ENCODE peak calls at places on chromosomes 2 and 18, in six cellular contexts. B is retina, C is IMR-90, V is hypothalamus, X is LoVo, H is astrocyte of the spinal cord. P is an unnamed sample.

GRCh38 chr2:38728694-38729093 is 22.5 kb downstream of the SRSF7 start:
- DNase-seq in B (no peak), C (no peak), V (no peak), X (no peak), H (no peak), P (no peak)

GRCh38 chr2:18559531-18559930 is 922 bp downstream of the RDH14 start:
- DNase-seq in B (peak), C (no peak), V (no peak), X (no peak), H (no peak), P (no peak)

GRCh38 chr2:207133862-207134519 is 31.8 kb downstream of the KLF7 start:
- DNase-seq in B (peak), C (peak), V (no peak), X (no peak), H (peak), P (no peak)

GRCh38 chr2:168663993-168664392 is 138.4 kb upstream of the NOSTRIN start:
- DNase-seq in B (no peak), C (peak), V (no peak), X (no peak), H (peak), P (no peak)

GRCh38 chr2:133054297-133054696 is 384.3 kb upstream of the LYPD1 start:
- DNase-seq in B (no peak), C (peak), V (no peak), X (no peak), H (peak), P (no peak)

GRCh38 chr2:166784296-166784946 is 103.9 kb upstream of the XIRP2 start:
- DNase-seq in B (no peak), C (no peak), V (no peak), X (no peak), H (no peak), P (no peak)

GRCh38 chr2:1246239-1246638 is 167.0 kb upstream of the TPO start:
- DNase-seq in B (no peak), C (no peak), V (no peak), X (no peak), H (no peak), P (no peak)

GRCh38 chr18:54119524-54120019 is 104.9 kb downstream of the MBD2 start:
- DNase-seq in B (peak), C (peak), V (no peak), X (peak), H (peak), P (peak)

GRCh38 chr2:182946949-182947348 is 80.5 kb upstream of the FRZB start:
- DNase-seq in B (no peak), C (peak), V (no peak), X (peak), H (peak), P (no peak)

GRCh38 chr2:207423886-207424285 is 105.9 kb upstream of the CREB1 start:
- DNase-seq in B (no peak), C (peak), V (no peak), X (no peak), H (peak), P (no peak)

GRCh38 chr18:23995180-23995579 is 19.4 kb upstream of the TTC39C start:
- DNase-seq in B (no peak), C (no peak), V (no peak), X (no peak), H (no peak), P (no peak)

GRCh38 chr2:112493858-112494648 is 12.1 kb downstream of the TTL start:
- DNase-seq in B (peak), C (peak), V (no peak), X (peak), H (peak), P (peak)

GRCh38 chr2:164115806-164116205 is 380.0 kb upstream of the FIGN start:
- DNase-seq in B (no peak), C (no peak), V (no peak), X (no peak), H (no peak), P (no peak)

GRCh38 chr2:23487735-23488492 is 102.9 kb downstream of the KLHL29 start:
- DNase-seq in B (no peak), C (peak), V (no peak), X (peak), H (peak), P (no peak)

P was measured in NCI-H460.